ENCODE peak calls at places on chromosome 6, in seven cellular contexts. One of them, this sample, is unnamed.
A peak's percentile ranks its signal among the peaks of the same experiment; 100 is the strongest.

GRCh38 chr6:127100510-127101140 is 17.8 kb upstream of the RSPO3 start:
- DNase-seq in neural crest cell: no peak
- DNase-seq in natural killer cell: no peak
- DNase-seq in lower lobe of right lung: no peak
- DNase-seq in gastrocnemius medialis: no peak
- DNase-seq in progenitor cell of endocrine pancreas: no peak
- DNase-seq in H1: no peak
- DNase-seq in this sample: no peak

GRCh38 chr6:170344631-170345576 is 38.3 kb downstream of the FAM120B start:
- DNase-seq in H1: no peak
- DNase-seq in neural crest cell: peak; percentile 3
- DNase-seq in gastrocnemius medialis: no peak
- DNase-seq in natural killer cell: no peak
- DNase-seq in progenitor cell of endocrine pancreas: no peak
- DNase-seq in lower lobe of right lung: no peak
- DNase-seq in this sample: no peak

GRCh38 chr6:53532942-53533341 is 12.0 kb downstream of the GCLC start:
- DNase-seq in progenitor cell of endocrine pancreas: no peak
- DNase-seq in gastrocnemius medialis: no peak
- DNase-seq in lower lobe of right lung: no peak
- DNase-seq in natural killer cell: no peak
- DNase-seq in H1: no peak
- DNase-seq in neural crest cell: no peak
- DNase-seq in this sample: no peak

GRCh38 chr6:33976425-33977360 is 169.2 kb downstream of the GRM4 start:
- DNase-seq in neural crest cell: no peak
- DNase-seq in lower lobe of right lung: no peak
- DNase-seq in natural killer cell: no peak
- DNase-seq in gastrocnemius medialis: no peak
- DNase-seq in H1: no peak
- DNase-seq in progenitor cell of endocrine pancreas: no peak
- DNase-seq in this sample: no peak

GRCh38 chr6:23137596-23137995 is 568.2 kb downstream of the HDGFL1 start:
- DNase-seq in progenitor cell of endocrine pancreas: no peak
- DNase-seq in neural crest cell: no peak
- DNase-seq in natural killer cell: no peak
- DNase-seq in H1: no peak
- DNase-seq in lower lobe of right lung: no peak
- DNase-seq in gastrocnemius medialis: no peak
- DNase-seq in this sample: no peak

GRCh38 chr6:113172531-113172966 is 684.6 kb upstream of the MARCKS start:
- DNase-seq in neural crest cell: no peak
- DNase-seq in natural killer cell: no peak
- DNase-seq in H1: no peak
- DNase-seq in lower lobe of right lung: no peak
- DNase-seq in gastrocnemius medialis: no peak
- DNase-seq in progenitor cell of endocrine pancreas: no peak
- DNase-seq in this sample: no peak

GRCh38 chr6:31952140-31952805 is 6.4 kb downstream of the CFB start:
- DNase-seq in lower lobe of right lung: peak; percentile 81
- DNase-seq in gastrocnemius medialis: no peak
- DNase-seq in H1: peak; percentile 76
- DNase-seq in progenitor cell of endocrine pancreas: peak; percentile 41
- DNase-seq in natural killer cell: no peak
- DNase-seq in neural crest cell: peak; percentile 61
- DNase-seq in this sample: no peak

GRCh38 chr6:160461641-160462040 is 113.5 kb downstream of the SLC22A3 start:
- DNase-seq in progenitor cell of endocrine pancreas: no peak
- DNase-seq in H1: no peak
- DNase-seq in natural killer cell: no peak
- DNase-seq in neural crest cell: no peak
- DNase-seq in lower lobe of right lung: no peak
- DNase-seq in gastrocnemius medialis: no peak
- DNase-seq in this sample: no peak

GRCh38 chr6:142416179-142416578 is 114.4 kb downstream of the ADGRG6 start:
- DNase-seq in H1: no peak
- DNase-seq in gastrocnemius medialis: no peak
- DNase-seq in lower lobe of right lung: no peak
- DNase-seq in neural crest cell: no peak
- DNase-seq in progenitor cell of endocrine pancreas: no peak
- DNase-seq in natural killer cell: no peak
- DNase-seq in this sample: no peak

GRCh38 chr6:7542878-7543394 is 1.5 kb downstream of the DSP start:
- DNase-seq in neural crest cell: peak; percentile 14
- DNase-seq in lower lobe of right lung: peak; percentile 58
- DNase-seq in H1: peak; percentile 67
- DNase-seq in gastrocnemius medialis: no peak
- DNase-seq in natural killer cell: no peak
- DNase-seq in progenitor cell of endocrine pancreas: peak; percentile 60
- DNase-seq in this sample: no peak

GRCh38 chr6:155481215-155481614 is 25.6 kb upstream of the NOX3 start:
- DNase-seq in neural crest cell: no peak
- DNase-seq in gastrocnemius medialis: no peak
- DNase-seq in H1: no peak
- DNase-seq in natural killer cell: no peak
- DNase-seq in lower lobe of right lung: no peak
- DNase-seq in progenitor cell of endocrine pancreas: no peak
- DNase-seq in this sample: no peak

GRCh38 chr6:15444081-15444731 is 198.3 kb downstream of the JARID2 start:
- DNase-seq in natural killer cell: no peak
- DNase-seq in progenitor cell of endocrine pancreas: no peak
- DNase-seq in lower lobe of right lung: no peak
- DNase-seq in neural crest cell: no peak
- DNase-seq in gastrocnemius medialis: no peak
- DNase-seq in H1: no peak
- DNase-seq in this sample: no peak

GRCh38 chr6:114432380-114432779 is 89.6 kb upstream of the HS3ST5 start:
- DNase-seq in natural killer cell: no peak
- DNase-seq in gastrocnemius medialis: no peak
- DNase-seq in H1: no peak
- DNase-seq in progenitor cell of endocrine pancreas: no peak
- DNase-seq in neural crest cell: no peak
- DNase-seq in lower lobe of right lung: no peak
- DNase-seq in this sample: no peak

GRCh38 chr6:147060636-147061035 is 143.6 kb upstream of the STXBP5 start:
- DNase-seq in natural killer cell: no peak
- DNase-seq in lower lobe of right lung: no peak
- DNase-seq in neural crest cell: no peak
- DNase-seq in progenitor cell of endocrine pancreas: no peak
- DNase-seq in gastrocnemius medialis: no peak
- DNase-seq in H1: no peak
- DNase-seq in this sample: no peak

GRCh38 chr6:38080349-38080748 is 260.8 kb downstream of the ZFAND3 start:
- DNase-seq in lower lobe of right lung: no peak
- DNase-seq in progenitor cell of endocrine pancreas: no peak
- DNase-seq in H1: no peak
- DNase-seq in gastrocnemius medialis: no peak
- DNase-seq in neural crest cell: no peak
- DNase-seq in natural killer cell: no peak
- DNase-seq in this sample: no peak
- TF ChIP-seq CTCF in lower lobe of right lung: no peak
- TF ChIP-seq CTCF in progenitor cell of endocrine pancreas: no peak
- TF ChIP-seq CTCF in H1: no peak
- TF ChIP-seq CTCF in gastrocnemius medialis: no peak
- TF ChIP-seq CTCF in neural crest cell: no peak
- TF ChIP-seq CTCF in natural killer cell: no peak
- TF ChIP-seq CTCF in this sample: no peak

DNA sequence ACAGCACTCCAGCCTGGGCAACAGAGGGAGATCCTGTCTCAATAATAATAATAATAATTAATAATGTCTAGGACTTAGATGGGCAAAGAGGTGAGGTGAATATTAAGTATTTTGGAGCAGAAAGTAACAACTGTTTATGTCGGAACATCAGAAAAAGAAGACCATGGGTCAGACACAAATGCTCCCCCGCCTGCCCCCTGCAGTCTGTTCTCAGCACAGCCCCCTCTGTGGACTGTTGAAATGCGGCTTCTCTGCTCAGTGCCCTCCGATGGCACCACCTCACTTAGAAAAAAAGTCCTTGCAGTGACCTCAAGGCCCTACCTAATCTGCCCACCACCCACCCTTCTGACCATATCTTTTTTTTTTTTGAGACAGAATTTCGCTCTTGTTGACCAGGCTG is 5.2 kb upstream of the ETV7 start:
- DNase-seq in H1: no peak
- DNase-seq in neural crest cell: no peak
- DNase-seq in lower lobe of right lung: no peak
- DNase-seq in gastrocnemius medialis: no peak
- DNase-seq in natural killer cell: no peak
- DNase-seq in progenitor cell of endocrine pancreas: no peak
- DNase-seq in this sample: no peak
- TF ChIP-seq CTCF in H1: peak; percentile 52
- TF ChIP-seq CTCF in neural crest cell: no peak
- TF ChIP-seq CTCF in lower lobe of right lung: no peak
- TF ChIP-seq CTCF in gastrocnemius medialis: no peak
- TF ChIP-seq CTCF in natural killer cell: no peak
- TF ChIP-seq CTCF in progenitor cell of endocrine pancreas: no peak
- TF ChIP-seq CTCF in this sample: no peak

DNA sequence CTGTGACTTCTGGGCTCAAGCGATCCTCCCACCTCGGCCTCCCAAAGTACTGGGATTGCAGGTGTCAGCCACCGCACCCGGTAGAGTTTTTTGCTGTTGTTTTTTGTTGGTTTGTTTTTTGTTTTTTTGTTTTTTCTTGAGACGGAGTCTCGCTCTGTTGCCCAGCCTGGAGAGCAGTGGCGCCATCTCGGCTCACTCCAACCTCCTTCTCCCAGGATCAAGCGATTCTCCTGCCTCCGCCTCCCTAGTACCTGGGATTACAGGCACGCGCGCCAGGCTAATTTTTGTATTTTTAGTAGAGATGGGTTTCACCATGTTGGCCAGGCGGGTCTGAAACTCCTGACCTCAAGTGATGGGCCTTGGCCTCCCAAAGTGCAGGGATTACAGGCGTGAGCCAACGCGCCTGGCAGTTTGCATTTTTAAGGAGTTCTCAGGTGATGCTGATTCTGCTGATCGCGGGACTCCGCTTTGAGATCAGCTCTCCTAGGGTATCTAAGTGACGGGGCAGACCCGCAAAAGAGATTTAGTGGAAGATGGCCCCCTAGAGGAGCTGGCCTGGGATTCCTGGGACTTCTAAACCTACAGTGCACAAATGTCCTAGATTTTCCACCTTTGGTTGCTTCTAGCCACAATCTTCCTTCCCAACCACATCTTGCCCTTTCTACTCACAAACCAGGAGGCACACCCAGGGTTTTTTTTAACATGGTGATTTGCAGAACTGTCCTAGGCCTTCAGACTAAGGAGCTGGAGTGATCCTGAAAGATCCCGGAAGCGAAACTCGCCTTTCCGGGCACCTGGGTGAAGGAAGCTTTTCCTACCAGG is 45.2 kb downstream of the DPPA5 start:
- DNase-seq in neural crest cell: no peak
- DNase-seq in H1: peak; percentile 58
- DNase-seq in progenitor cell of endocrine pancreas: no peak
- DNase-seq in lower lobe of right lung: no peak
- DNase-seq in gastrocnemius medialis: no peak
- DNase-seq in natural killer cell: no peak
- DNase-seq in this sample: no peak
- TF ChIP-seq CTCF in neural crest cell: no peak
- TF ChIP-seq CTCF in H1: peak; percentile 50
- TF ChIP-seq CTCF in progenitor cell of endocrine pancreas: peak; percentile 44
- TF ChIP-seq CTCF in lower lobe of right lung: no peak
- TF ChIP-seq CTCF in gastrocnemius medialis: no peak
- TF ChIP-seq CTCF in natural killer cell: no peak
- TF ChIP-seq CTCF in this sample: no peak

GRCh38 chr6:30101939-30102700 is 10.8 kb downstream of the TRIM31 start:
- DNase-seq in natural killer cell: peak; percentile 55
- DNase-seq in neural crest cell: peak; percentile 77
- DNase-seq in gastrocnemius medialis: peak; percentile 85
- DNase-seq in progenitor cell of endocrine pancreas: peak; percentile 81
- DNase-seq in lower lobe of right lung: peak; percentile 95
- DNase-seq in H1: peak; percentile 88
- DNase-seq in this sample: peak; percentile 77
- TF ChIP-seq CTCF in natural killer cell: no peak
- TF ChIP-seq CTCF in neural crest cell: no peak
- TF ChIP-seq CTCF in gastrocnemius medialis: peak; percentile 13
- TF ChIP-seq CTCF in progenitor cell of endocrine pancreas: peak; percentile 10
- TF ChIP-seq CTCF in lower lobe of right lung: no peak
- TF ChIP-seq CTCF in H1: no peak
- TF ChIP-seq CTCF in this sample: no peak

GRCh38 chr6:3751730-3752537 is 421 bp upstream of the PXDC1 start:
- DNase-seq in gastrocnemius medialis: peak; percentile 74
- DNase-seq in natural killer cell: peak; percentile 31
- DNase-seq in progenitor cell of endocrine pancreas: peak; percentile 82
- DNase-seq in lower lobe of right lung: peak; percentile 92
- DNase-seq in H1: peak; percentile 82
- DNase-seq in neural crest cell: peak; percentile 67
- DNase-seq in this sample: peak; percentile 72
- TF ChIP-seq CTCF in gastrocnemius medialis: no peak
- TF ChIP-seq CTCF in natural killer cell: no peak
- TF ChIP-seq CTCF in progenitor cell of endocrine pancreas: peak; percentile 54
- TF ChIP-seq CTCF in lower lobe of right lung: peak; percentile 49
- TF ChIP-seq CTCF in H1: no peak
- TF ChIP-seq CTCF in neural crest cell: peak; percentile 57
- TF ChIP-seq CTCF in this sample: no peak

GRCh38 chr6:100796049-100796823 is 84.9 kb downstream of the ASCC3 start:
- DNase-seq in natural killer cell: no peak
- DNase-seq in H1: no peak
- DNase-seq in gastrocnemius medialis: no peak
- DNase-seq in lower lobe of right lung: no peak
- DNase-seq in neural crest cell: no peak
- DNase-seq in progenitor cell of endocrine pancreas: no peak
- DNase-seq in this sample: no peak
- TF ChIP-seq CTCF in natural killer cell: no peak
- TF ChIP-seq CTCF in H1: no peak
- TF ChIP-seq CTCF in gastrocnemius medialis: no peak
- TF ChIP-seq CTCF in lower lobe of right lung: no peak
- TF ChIP-seq CTCF in neural crest cell: no peak
- TF ChIP-seq CTCF in progenitor cell of endocrine pancreas: no peak
- TF ChIP-seq CTCF in this sample: no peak

DNA sequence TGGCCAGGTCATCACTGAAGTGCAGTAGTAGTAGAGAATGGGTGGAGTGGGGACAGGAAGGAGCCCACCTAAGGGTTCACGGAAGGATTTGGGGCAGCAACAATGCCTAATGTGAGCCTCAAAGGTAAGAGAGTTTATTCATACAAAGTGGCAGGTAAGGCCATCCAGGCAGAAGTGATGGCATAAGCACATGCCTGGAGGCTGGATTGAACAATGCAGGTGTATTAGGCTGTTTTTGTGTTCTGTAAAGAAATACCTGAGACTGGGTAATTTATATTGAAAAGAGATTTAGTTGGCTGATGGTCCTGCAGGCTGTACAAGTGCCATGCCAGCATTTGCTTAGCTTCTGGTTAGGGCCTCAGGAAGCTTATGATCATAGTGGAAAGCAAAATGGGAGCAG is 48.3 kb downstream of the CLIC5 start:
- DNase-seq in lower lobe of right lung: no peak
- DNase-seq in neural crest cell: no peak
- DNase-seq in progenitor cell of endocrine pancreas: no peak
- DNase-seq in natural killer cell: no peak
- DNase-seq in H1: no peak
- DNase-seq in gastrocnemius medialis: no peak
- DNase-seq in this sample: no peak
- TF ChIP-seq CTCF in lower lobe of right lung: no peak
- TF ChIP-seq CTCF in neural crest cell: no peak
- TF ChIP-seq CTCF in progenitor cell of endocrine pancreas: no peak
- TF ChIP-seq CTCF in natural killer cell: no peak
- TF ChIP-seq CTCF in H1: no peak
- TF ChIP-seq CTCF in gastrocnemius medialis: no peak
- TF ChIP-seq CTCF in this sample: no peak

This sample was measured in activated B cell treated with CpG ODN at 0.5 μM for 24 hours.